ENCODE peak calls at places on chromosomes 7 and 10, in six cellular contexts. M is endothelial cell, W is NCI-H2029, F is A549, E is body of pancreas, H is Karpas-422. Y is an unnamed sample.

GRCh38 chr10:78301891-78302738 is 268.5 kb downstream of the RPS24 start:
- DNase-seq in M (no peak), W (no peak), F (peak; percentile 22), E (no peak), H (no peak), Y (no peak)

GRCh38 chr7:134298902-134299683 is 17.6 kb downstream of the SLC35B4 start:
- DNase-seq in M (no peak), W (peak; percentile 50), F (no peak), E (peak; percentile 6), H (no peak), Y (peak; percentile 25)

GRCh38 chr7:114048386-114049235 is 129.8 kb upstream of the PPP1R3A start:
- DNase-seq in M (no peak), W (peak; percentile 51), F (peak; percentile 5), E (no peak), H (no peak), Y (no peak)

GRCh38 chr10:71401969-71402368 is 5.2 kb downstream of the CDH23 start:
- DNase-seq in M (no peak), W (no peak), F (no peak), E (no peak), H (no peak), Y (no peak)

GRCh38 chr10:124996127-124996853 is 54.4 kb downstream of the ZRANB1 start:
- DNase-seq in M (no peak), W (no peak), F (no peak), E (no peak), H (no peak), Y (no peak)

GRCh38 chr7:79880312-79880711 is 254.3 kb upstream of the GNAI1 start:
- DNase-seq in M (no peak), W (no peak), F (no peak), E (no peak), H (no peak), Y (no peak)

GRCh38 chr10:76388321-76388720 is 956.9 kb downstream of the LRMDA start:
- DNase-seq in M (no peak), W (no peak), F (no peak), E (no peak), H (no peak), Y (no peak)

GRCh38 chr7:7306231-7306630 is 123.9 kb downstream of the C1GALT1 start:
- DNase-seq in M (no peak), W (no peak), F (no peak), E (no peak), H (no peak), Y (no peak)

GRCh38 chr7:22140597-22140996 is 194.9 kb upstream of the CDCA7L start:
- DNase-seq in M (no peak), W (no peak), F (no peak), E (no peak), H (no peak), Y (no peak)

GRCh38 chr10:133087679-133088523 is at the start of gene ADGRA1:
- DNase-seq in M (no peak), W (no peak), F (no peak), E (no peak), H (no peak), Y (no peak)

GRCh38 chr10:104780165-104780564 is 139.1 kb downstream of the SORCS3 start:
- DNase-seq in M (no peak), W (no peak), F (no peak), E (no peak), H (no peak), Y (no peak)

GRCh38 chr7:139692723-139693122 is 85.1 kb downstream of the HIPK2 start:
- DNase-seq in M (no peak), W (peak; percentile 17), F (no peak), E (peak; percentile 60), H (no peak), Y (no peak)

GRCh38 chr7:133633055-133633454 is 380.2 kb downstream of the EXOC4 start:
- DNase-seq in M (no peak), W (no peak), F (no peak), E (no peak), H (no peak), Y (peak; percentile 76)

GRCh38 chr7:21355406-21355874 is 72.4 kb upstream of the SP4 start:
- DNase-seq in M (no peak), W (no peak), F (no peak), E (no peak), H (peak; percentile 85), Y (no peak)

GRCh38 chr7:83457022-83457892 is 191.7 kb downstream of the SEMA3E start:
- DNase-seq in M (no peak), W (no peak), F (no peak), E (no peak), H (no peak), Y (no peak)

GRCh38 chr10:32095116-32095733 is 39.0 kb upstream of the KIF5B start:
- DNase-seq in M (no peak), W (no peak), F (peak; percentile 67), E (no peak), H (no peak), Y (peak; percentile 16)

GRCh38 chr7:140367528-140367927 is 30.8 kb downstream of the SLC37A3 start:
- DNase-seq in M (no peak), W (no peak), F (no peak), E (no peak), H (no peak), Y (no peak)

GRCh38 chr10:60594476-60595051 is 183.7 kb upstream of the CDK1 start:
- DNase-seq in M (no peak), W (no peak), F (peak; percentile 14), E (no peak), H (no peak), Y (no peak)

GRCh38 chr7:35762781-35763180 is 38.1 kb upstream of the SEPTIN7 start:
- DNase-seq in M (no peak), W (no peak), F (no peak), E (no peak), H (no peak), Y (no peak)

GRCh38 chr7:44486693-44487092 is 3.8 kb downstream of the NUDCD3 start:
- DNase-seq in M (no peak), W (no peak), F (peak; percentile 18), E (peak; percentile 75), H (no peak), Y (peak; percentile 34)

GRCh38 chr7:130887182-130888016 is 153.4 kb upstream of the KLF14 start:
- DNase-seq in M (no peak), W (no peak), F (peak; percentile 82), E (no peak), H (no peak), Y (peak; percentile 75)

GRCh38 chr10:83871486-83872081 is 267.7 kb upstream of the GHITM start:
- DNase-seq in M (peak; percentile 81), W (peak; percentile 40), F (peak; percentile 69), E (peak; percentile 73), H (peak; percentile 82), Y (peak; percentile 70)

GRCh38 chr7:77740257-77740656 is 44.0 kb downstream of the RSBN1L start:
- DNase-seq in M (no peak), W (no peak), F (no peak), E (no peak), H (no peak), Y (no peak)

GRCh38 chr7:133678137-133678814 is 425.4 kb downstream of the EXOC4 start:
- DNase-seq in M (no peak), W (no peak), F (no peak), E (no peak), H (peak; percentile 7), Y (no peak)

GRCh38 chr10:17115683-17116082 is 13.9 kb downstream of the CUBN start:
- DNase-seq in M (no peak), W (no peak), F (peak; percentile 56), E (no peak), H (no peak), Y (no peak)

GRCh38 chr7:129739427-129739826 is 127.9 kb downstream of the NRF1 start:
- DNase-seq in M (no peak), W (peak; percentile 68), F (no peak), E (peak; percentile 49), H (no peak), Y (peak; percentile 80)

GRCh38 chr7:44145419-44145968 is 4.4 kb upstream of the MYL7 start:
- DNase-seq in M (no peak), W (no peak), F (no peak), E (no peak), H (no peak), Y (no peak)

GRCh38 chr10:1061930-1062769 is 6.0 kb downstream of the WDR37 start:
- DNase-seq in M (no peak), W (no peak), F (no peak), E (no peak), H (no peak), Y (peak; percentile 78)